ENCODE peak calls at places on chromosomes 5 and 9, in six cellular contexts. W is BJ, R is tibial artery, K is MCF 10A, Y is neural crest cell, C is psoas muscle. I is an unnamed sample.

GRCh38 chr5:40879163-40879942 is 29.9 kb upstream of the C7 start:
- DNase-seq in K (peak; percentile 38), W (peak; percentile 3), Y (no peak), C (no peak), R (no peak), I (no peak)

GRCh38 chr5:141835928-141836667 is 42.1 kb downstream of the PCDH1 start:
- DNase-seq in R (no peak), W (no peak), Y (no peak), K (no peak), C (no peak), I (no peak)

GRCh38 chr9:105385372-105385985 is 62.4 kb upstream of the FSD1L start:
- DNase-seq in K (peak; percentile 36), W (no peak), Y (no peak), R (peak; percentile 24), C (peak; percentile 16), I (no peak)

GRCh38 chr9:91844170-91844569 is 105.9 kb downstream of the ROR2 start:
- DNase-seq in C (no peak), K (no peak), Y (no peak), W (no peak), R (peak; percentile 49), I (no peak)

GRCh38 chr5:140251527-140251973 is 51.4 kb downstream of the PFDN1 start:
- DNase-seq in K (peak; percentile 70), R (peak; percentile 47), C (peak; percentile 49), Y (no peak), W (peak; percentile 84), I (no peak)

GRCh38 chr5:147174671-147175070 is 60.2 kb upstream of the STK32A start:
- DNase-seq in K (no peak), W (no peak), R (no peak), C (no peak), Y (no peak), I (no peak)

GRCh38 chr5:139755892-139756671 is 39.5 kb upstream of the PSD2 start:
- DNase-seq in K (no peak), R (no peak), W (no peak), C (no peak), Y (peak; percentile 30), I (peak; percentile 43)

GRCh38 chr9:69379250-69379982 is 54.4 kb downstream of the ENTREP1 start:
- DNase-seq in R (no peak), C (peak; percentile 47), Y (no peak), K (peak; percentile 73), W (no peak), I (no peak)

GRCh38 chr9:77956555-77956954 is 75.1 kb downstream of the GNAQ start:
- DNase-seq in Y (no peak), W (no peak), R (no peak), K (no peak), C (no peak), I (no peak)

GRCh38 chr9:92970467-92970923 is 23.2 kb downstream of the FGD3 start:
- DNase-seq in K (peak; percentile 59), C (no peak), W (no peak), R (no peak), Y (no peak), I (peak; percentile 57)

GRCh38 chr9:14353222-14354056 is 39.5 kb upstream of the NFIB start:
- DNase-seq in R (peak; percentile 96), C (peak; percentile 95), K (peak; percentile 85), W (no peak), Y (peak; percentile 98), I (peak; percentile 75)

GRCh38 chr5:43273552-43273951 is 39.7 kb downstream of the HMGCS1 start:
- DNase-seq in K (no peak), R (no peak), Y (no peak), W (no peak), C (no peak), I (no peak)

GRCh38 chr5:111703662-111704061 is 53.3 kb downstream of the NREP start:
- DNase-seq in R (no peak), C (no peak), Y (no peak), K (no peak), W (no peak), I (no peak)

GRCh38 chr9:136105398-136106135 is 10.5 kb upstream of the NACC2 start:
- DNase-seq in R (peak; percentile 56), W (no peak), K (peak; percentile 34), C (peak; percentile 76), Y (no peak), I (no peak)

GRCh38 chr9:20921362-20921761 is 110.1 kb downstream of the HACD4 start:
- DNase-seq in W (no peak), Y (no peak), K (peak; percentile 8), R (no peak), C (no peak), I (no peak)

GRCh38 chr5:14893351-14893750 is 21.8 kb upstream of the ANKH start:
- DNase-seq in W (no peak), Y (no peak), K (no peak), R (no peak), C (no peak), I (peak; percentile 10)

GRCh38 chr5:66527478-66527877 is 68.7 kb upstream of the MAST4 start:
- DNase-seq in K (no peak), W (no peak), R (no peak), C (no peak), Y (no peak), I (no peak)
- TF ChIP-seq CTCF in K (no peak), W (no peak), R (no peak), C (no peak), Y (no peak), I (no peak)

GRCh38 chr9:36132081-36132480 is 4.5 kb upstream of the GLIPR2 start:
- DNase-seq in W (no peak), R (no peak), Y (no peak), C (no peak), K (peak; percentile 59), I (no peak)

GRCh38 chr9:36126016-36126786 is 10.3 kb upstream of the GLIPR2 start:
- DNase-seq in C (no peak), W (no peak), R (no peak), Y (no peak), K (no peak), I (no peak)

GRCh38 chr9:36127652-36128244 is 8.8 kb upstream of the GLIPR2 start:
- DNase-seq in Y (no peak), R (no peak), K (no peak), C (no peak), W (no peak), I (no peak)

GRCh38 chr9:36125062-36125855 is 11.3 kb upstream of the GLIPR2 start:
- DNase-seq in K (no peak), C (no peak), Y (no peak), R (no peak), W (no peak), I (no peak)

DNA sequence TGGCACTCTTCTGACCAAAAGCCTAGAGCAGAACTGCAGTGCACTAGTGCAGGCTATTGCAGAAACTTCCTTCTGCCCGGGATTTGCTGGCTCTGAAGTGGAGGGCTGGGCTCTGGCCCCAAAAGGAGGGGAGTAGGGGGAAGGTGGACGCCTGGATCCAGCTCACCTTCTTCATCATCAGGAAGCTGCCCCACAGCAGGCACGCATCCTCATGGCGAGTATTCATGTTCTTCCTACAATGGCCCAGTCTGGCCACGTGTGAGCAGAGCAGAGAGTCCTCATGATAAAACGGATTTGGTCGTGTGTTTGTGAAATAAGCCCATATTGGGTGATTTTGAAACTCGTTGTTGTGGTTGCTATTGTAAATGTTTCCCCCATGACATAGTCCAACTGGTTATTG is 8.2 kb upstream of the GLIPR2 start:
- DNase-seq in C (no peak), W (no peak), Y (no peak), K (no peak), R (no peak), I (no peak)
- TF ChIP-seq CTCF in C (no peak), W (no peak), Y (no peak), K (no peak), R (no peak), I (no peak)

DNA sequence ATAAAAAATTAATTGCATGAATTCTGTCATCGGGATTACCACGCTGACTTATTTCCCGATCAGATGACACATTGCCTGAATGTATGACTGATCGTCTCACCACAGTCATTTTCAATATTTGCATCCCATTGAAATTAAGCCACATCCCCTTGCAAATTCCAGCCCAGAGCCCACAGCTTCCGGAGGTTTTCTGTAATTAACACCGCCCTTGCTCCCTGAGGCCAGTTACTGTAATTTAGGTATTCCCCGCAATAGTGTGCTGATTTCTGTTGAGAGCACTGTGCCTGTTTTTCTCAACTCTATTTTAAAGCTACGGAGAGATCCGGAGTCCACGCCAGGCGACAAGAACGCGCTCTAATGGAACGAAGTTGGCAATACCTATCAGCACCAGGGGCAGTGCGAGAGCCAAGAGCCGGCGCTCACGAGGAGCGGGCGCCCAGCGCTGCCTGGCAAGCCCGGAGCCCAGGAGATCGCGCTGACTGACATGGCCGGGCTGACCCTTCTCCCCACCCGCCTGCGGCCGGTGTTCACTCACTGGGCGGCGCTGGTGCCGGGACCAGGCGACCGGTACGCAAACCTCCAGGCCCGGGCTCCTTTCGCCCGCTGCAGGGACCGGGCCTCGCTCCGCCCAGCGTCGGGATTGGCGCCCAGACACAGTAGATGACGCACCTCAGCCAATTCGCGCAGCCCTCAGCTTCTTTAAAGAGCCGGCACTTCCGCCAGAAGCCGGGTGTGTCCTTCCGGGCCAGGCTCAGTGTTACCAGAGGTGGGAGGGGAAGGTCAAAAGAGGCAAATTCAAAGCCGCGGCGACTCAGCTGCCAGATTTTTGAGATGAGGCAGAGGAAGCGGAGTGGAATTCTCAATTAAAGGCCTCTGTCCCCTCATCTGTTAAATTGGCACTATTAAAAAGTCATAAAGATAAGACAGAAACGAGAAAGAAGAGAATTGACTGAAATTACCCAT is at the start of gene PLGRKT:
- DNase-seq in C (peak; percentile 96), Y (peak; percentile 75), W (peak; percentile 62), R (peak; percentile 97), K (peak; percentile 95), I (peak; percentile 91)
- TF ChIP-seq CTCF in C (peak; percentile 27), Y (peak; percentile 46), W (no peak), R (peak; percentile 22), K (no peak), I (peak; percentile 26)

DNA sequence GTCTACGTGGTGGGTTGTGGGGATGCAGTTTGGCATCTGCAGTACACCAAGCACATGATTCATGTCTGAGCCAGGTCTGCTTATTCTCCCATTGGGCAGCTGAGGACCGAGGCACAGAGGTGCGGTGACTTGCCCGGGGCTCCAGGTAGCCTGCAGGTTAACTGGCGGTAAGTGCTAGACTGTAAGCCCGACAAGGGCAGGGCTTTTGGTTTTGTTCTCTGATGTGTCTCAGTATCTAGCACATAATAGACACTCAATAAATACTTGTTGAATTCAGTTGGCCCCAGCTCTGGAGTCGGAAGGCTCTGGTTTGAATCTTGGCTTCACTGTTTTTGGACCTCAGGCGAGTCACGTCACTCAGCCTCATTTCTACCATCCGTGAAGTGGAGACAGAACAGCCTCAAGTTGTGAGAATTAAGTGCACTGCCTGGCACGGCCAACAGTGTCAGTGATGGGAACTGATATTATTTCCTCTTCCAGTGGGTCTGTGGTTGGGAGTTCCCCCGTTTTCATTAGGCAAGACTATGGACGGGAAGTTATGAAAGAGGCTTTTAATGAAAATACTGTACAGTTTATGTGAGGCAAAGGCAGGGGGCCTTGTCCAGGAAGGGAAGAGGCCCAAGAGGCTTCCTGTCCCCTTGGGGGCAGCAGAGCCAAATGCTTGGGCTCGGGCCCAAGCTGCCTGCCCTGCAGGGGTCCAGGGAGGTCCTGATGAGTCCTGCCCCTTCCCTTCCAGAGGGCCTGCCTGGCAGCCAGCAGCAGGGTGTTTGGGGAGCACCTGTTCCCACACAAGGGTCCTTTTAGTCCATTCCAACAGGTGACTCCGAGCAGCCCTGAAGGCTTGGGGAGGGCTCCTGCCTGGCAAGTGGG is 3.3 kb downstream of the PRELID1 start:
- DNase-seq in Y (no peak), C (no peak), R (no peak), W (no peak), K (peak; percentile 68), I (no peak)
- TF ChIP-seq CTCF in Y (no peak), C (no peak), R (no peak), W (no peak), K (no peak), I (no peak)

GRCh38 chr5:79109527-79110492 is 1.8 kb upstream of the BHMT start:
- DNase-seq in C (peak; percentile 21), W (no peak), R (no peak), Y (no peak), K (peak; percentile 43), I (peak; percentile 26)
- TF ChIP-seq CTCF in C (peak; percentile 36), W (peak; percentile 30), R (no peak), Y (peak; percentile 57), K (peak; percentile 42), I (peak; percentile 36)

GRCh38 chr5:108748354-108749129 is 845 bp downstream of the FER start:
- DNase-seq in R (peak; percentile 99), K (peak; percentile 98), C (peak; percentile 99), Y (peak; percentile 94), W (peak; percentile 94), I (peak; percentile 99)
- TF ChIP-seq CTCF in R (peak; percentile 27), K (no peak), C (no peak), Y (peak; percentile 23), W (peak; percentile 9), I (no peak)

I was measured in Caco-2.